ENCODE peak calls at places on chromosome 1, in four cellular contexts. One of them, this sample, is unnamed.

GRCh38 chr1:93079685-93080141 is 630 bp downstream of the MTF2 start:
- ATAC-seq in pancreas: no peak
- ATAC-seq in heart right ventricle: peak
- ATAC-seq in lower lobe of right lung: peak
- ATAC-seq in this sample: no peak

GRCh38 chr1:212237651-212238050 is 47.6 kb upstream of the PPP2R5A start:
- ATAC-seq in pancreas: peak
- ATAC-seq in heart right ventricle: no peak
- ATAC-seq in lower lobe of right lung: peak
- ATAC-seq in this sample: no peak

GRCh38 chr1:65431111-65431705 is 10.7 kb downstream of the LEPR start:
- ATAC-seq in pancreas: no peak
- ATAC-seq in heart right ventricle: peak
- ATAC-seq in lower lobe of right lung: peak
- ATAC-seq in this sample: no peak

GRCh38 chr1:25072461-25072860 is 142.4 kb upstream of the RUNX3 start:
- ATAC-seq in pancreas: no peak
- ATAC-seq in heart right ventricle: no peak
- ATAC-seq in lower lobe of right lung: no peak
- ATAC-seq in this sample: no peak

GRCh38 chr1:220321758-220322157 is 49.5 kb upstream of the RAB3GAP2 start:
- ATAC-seq in pancreas: no peak
- ATAC-seq in heart right ventricle: no peak
- ATAC-seq in lower lobe of right lung: no peak
- ATAC-seq in this sample: no peak

GRCh38 chr1:162678439-162678838 is 46.2 kb downstream of the DDR2 start:
- ATAC-seq in pancreas: no peak
- ATAC-seq in heart right ventricle: peak
- ATAC-seq in lower lobe of right lung: no peak
- ATAC-seq in this sample: peak

GRCh38 chr1:114103992-114104391 is 49.7 kb downstream of the SYT6 start:
- ATAC-seq in pancreas: no peak
- ATAC-seq in heart right ventricle: no peak
- ATAC-seq in lower lobe of right lung: no peak
- ATAC-seq in this sample: no peak

GRCh38 chr1:90475623-90476022 is 241.5 kb downstream of the BARHL2 start:
- ATAC-seq in pancreas: no peak
- ATAC-seq in heart right ventricle: no peak
- ATAC-seq in lower lobe of right lung: no peak
- ATAC-seq in this sample: no peak

GRCh38 chr1:239956230-239956629 is 135.5 kb upstream of the FMN2 start:
- ATAC-seq in pancreas: no peak
- ATAC-seq in heart right ventricle: no peak
- ATAC-seq in lower lobe of right lung: no peak
- ATAC-seq in this sample: no peak

GRCh38 chr1:29655145-29655544 is 418.8 kb downstream of the PTPRU start:
- ATAC-seq in pancreas: no peak
- ATAC-seq in heart right ventricle: no peak
- ATAC-seq in lower lobe of right lung: no peak
- ATAC-seq in this sample: no peak

GRCh38 chr1:3114846-3115245 is 45.8 kb downstream of the PRDM16 start:
- ATAC-seq in pancreas: peak
- ATAC-seq in heart right ventricle: no peak
- ATAC-seq in lower lobe of right lung: peak
- ATAC-seq in this sample: no peak

GRCh38 chr1:76254165-76255043 is 179.9 kb downstream of the ST6GALNAC3 start:
- ATAC-seq in pancreas: no peak
- ATAC-seq in heart right ventricle: peak
- ATAC-seq in lower lobe of right lung: no peak
- ATAC-seq in this sample: no peak

GRCh38 chr1:111204211-111204883 is 3.9 kb upstream of the DENND2D start:
- ATAC-seq in pancreas: peak
- ATAC-seq in heart right ventricle: peak
- ATAC-seq in lower lobe of right lung: peak
- ATAC-seq in this sample: peak

GRCh38 chr1:24077278-24077978 is 34.5 kb downstream of the MYOM3 start:
- ATAC-seq in pancreas: no peak
- ATAC-seq in heart right ventricle: peak
- ATAC-seq in lower lobe of right lung: no peak
- ATAC-seq in this sample: no peak

GRCh38 chr1:17909634-17910033 is 154.5 kb downstream of the ACTL8 start:
- ATAC-seq in pancreas: peak
- ATAC-seq in heart right ventricle: peak
- ATAC-seq in lower lobe of right lung: no peak
- ATAC-seq in this sample: no peak

GRCh38 chr1:17550684-17551584 is 11.4 kb downstream of the ARHGEF10L start:
- ATAC-seq in pancreas: peak
- ATAC-seq in heart right ventricle: peak
- ATAC-seq in lower lobe of right lung: peak
- ATAC-seq in this sample: peak

GRCh38 chr1:226814751-226815496 is 55.5 kb upstream of the PSEN2 start:
- ATAC-seq in pancreas: peak
- ATAC-seq in heart right ventricle: peak
- ATAC-seq in lower lobe of right lung: peak
- ATAC-seq in this sample: peak

GRCh38 chr1:172177849-172178248 is 242.6 kb upstream of the C1orf105 start:
- ATAC-seq in pancreas: no peak
- ATAC-seq in heart right ventricle: no peak
- ATAC-seq in lower lobe of right lung: peak
- ATAC-seq in this sample: no peak

GRCh38 chr1:50471967-50472366 is 48.7 kb upstream of the DMRTA2 start:
- ATAC-seq in pancreas: no peak
- ATAC-seq in heart right ventricle: no peak
- ATAC-seq in lower lobe of right lung: no peak
- ATAC-seq in this sample: no peak

GRCh38 chr1:58345215-58346075 is 201.1 kb downstream of the OMA1 start:
- ATAC-seq in pancreas: no peak
- ATAC-seq in heart right ventricle: no peak
- ATAC-seq in lower lobe of right lung: no peak
- ATAC-seq in this sample: no peak

GRCh38 chr1:230103341-230104173 is 36.5 kb downstream of the GALNT2 start:
- ATAC-seq in pancreas: no peak
- ATAC-seq in heart right ventricle: no peak
- ATAC-seq in lower lobe of right lung: no peak
- ATAC-seq in this sample: no peak

GRCh38 chr1:16048573-16049189 is 5.1 kb downstream of the CLCNKB start:
- ATAC-seq in pancreas: peak
- ATAC-seq in heart right ventricle: peak
- ATAC-seq in lower lobe of right lung: peak
- ATAC-seq in this sample: peak

GRCh38 chr1:184768467-184768866 is 13.8 kb upstream of the EDEM3 start:
- ATAC-seq in pancreas: no peak
- ATAC-seq in heart right ventricle: no peak
- ATAC-seq in lower lobe of right lung: no peak
- ATAC-seq in this sample: no peak

GRCh38 chr1:67618285-67619018 is 66.5 kb upstream of the GADD45A start:
- ATAC-seq in pancreas: peak
- ATAC-seq in heart right ventricle: peak
- ATAC-seq in lower lobe of right lung: peak
- ATAC-seq in this sample: peak

GRCh38 chr1:43582162-43582566 is 51.5 kb downstream of the PTPRF start:
- ATAC-seq in pancreas: no peak
- ATAC-seq in heart right ventricle: peak
- ATAC-seq in lower lobe of right lung: peak
- ATAC-seq in this sample: peak

GRCh38 chr1:14894811-14895524 is 258.6 kb upstream of the TMEM51 start:
- ATAC-seq in pancreas: peak
- ATAC-seq in heart right ventricle: no peak
- ATAC-seq in lower lobe of right lung: no peak
- ATAC-seq in this sample: peak

GRCh38 chr1:172698224-172698623 is 39.3 kb downstream of the FASLG start:
- ATAC-seq in pancreas: no peak
- ATAC-seq in heart right ventricle: no peak
- ATAC-seq in lower lobe of right lung: no peak
- ATAC-seq in this sample: no peak

GRCh38 chr1:181061891-181062777 is 26.4 kb upstream of the IER5 start:
- ATAC-seq in pancreas: no peak
- ATAC-seq in heart right ventricle: peak
- ATAC-seq in lower lobe of right lung: peak
- ATAC-seq in this sample: peak

GRCh38 chr1:182795563-182796228 is 6.1 kb downstream of the NPL start:
- ATAC-seq in pancreas: no peak
- ATAC-seq in heart right ventricle: peak
- ATAC-seq in lower lobe of right lung: peak
- ATAC-seq in this sample: no peak

GRCh38 chr1:10152709-10153284 is 57.6 kb upstream of the KIF1B start:
- ATAC-seq in pancreas: no peak
- ATAC-seq in heart right ventricle: peak
- ATAC-seq in lower lobe of right lung: peak
- ATAC-seq in this sample: no peak

GRCh38 chr1:183356534-183357182 is 61.5 kb downstream of the NMNAT2 start:
- ATAC-seq in pancreas: no peak
- ATAC-seq in heart right ventricle: peak
- ATAC-seq in lower lobe of right lung: no peak
- ATAC-seq in this sample: no peak

GRCh38 chr1:67687198-67687545 is 2.2 kb downstream of the GADD45A start:
- ATAC-seq in pancreas: no peak
- ATAC-seq in heart right ventricle: no peak
- ATAC-seq in lower lobe of right lung: no peak
- ATAC-seq in this sample: no peak

GRCh38 chr1:66360285-66360724 is 173.6 kb upstream of the SGIP1 start:
- ATAC-seq in pancreas: no peak
- ATAC-seq in heart right ventricle: peak
- ATAC-seq in lower lobe of right lung: no peak
- ATAC-seq in this sample: no peak

GRCh38 chr1:26320896-26321295 is 3.1 kb downstream of the CD52 start:
- ATAC-seq in pancreas: no peak
- ATAC-seq in heart right ventricle: peak
- ATAC-seq in lower lobe of right lung: no peak
- ATAC-seq in this sample: no peak

GRCh38 chr1:229819091-229819490 is 193.0 kb downstream of the URB2 start:
- ATAC-seq in pancreas: no peak
- ATAC-seq in heart right ventricle: no peak
- ATAC-seq in lower lobe of right lung: no peak
- ATAC-seq in this sample: no peak

GRCh38 chr1:235160395-235160964 is 570 bp downstream of the RBM34 start:
- ATAC-seq in pancreas: peak
- ATAC-seq in heart right ventricle: no peak
- ATAC-seq in lower lobe of right lung: peak
- ATAC-seq in this sample: no peak

GRCh38 chr1:21518774-21519455 is 9.7 kb downstream of the ALPL start:
- ATAC-seq in pancreas: no peak
- ATAC-seq in heart right ventricle: no peak
- ATAC-seq in lower lobe of right lung: no peak
- ATAC-seq in this sample: no peak

GRCh38 chr1:22653741-22654140 is 705 bp downstream of the C1QB start:
- ATAC-seq in pancreas: no peak
- ATAC-seq in heart right ventricle: no peak
- ATAC-seq in lower lobe of right lung: no peak
- ATAC-seq in this sample: no peak

DNA sequence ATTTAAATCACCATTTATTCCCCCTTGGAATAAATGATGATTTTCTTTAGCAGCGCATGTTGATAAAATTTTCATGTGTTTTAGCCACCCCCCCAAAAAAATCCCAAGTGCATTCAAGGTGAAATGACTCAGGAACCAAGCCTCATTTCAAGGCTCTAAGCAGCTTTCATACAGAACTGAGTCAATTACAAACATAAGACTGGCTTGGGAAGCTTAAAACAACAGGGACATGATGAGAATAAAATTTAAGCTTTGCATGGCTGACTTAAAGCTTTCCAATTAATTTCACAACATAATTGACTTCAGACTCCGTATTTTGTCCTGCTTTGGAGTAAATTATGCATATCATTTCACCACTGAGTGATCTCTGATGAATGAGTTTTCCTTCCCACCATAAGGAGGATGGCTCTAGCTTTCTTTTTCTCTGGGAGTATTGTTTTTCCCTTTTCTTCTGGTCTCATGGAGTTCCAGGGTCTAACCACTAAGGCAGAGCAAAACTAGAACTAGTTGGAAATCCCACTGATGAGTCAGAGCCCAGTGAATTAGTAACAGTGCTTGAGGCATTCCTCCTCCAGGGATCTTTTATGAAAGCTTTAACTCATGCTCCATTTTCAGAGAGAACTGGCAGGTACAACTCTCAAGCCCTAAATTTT is 72.8 kb downstream of the XCL2 start:
- ATAC-seq in pancreas: no peak
- ATAC-seq in heart right ventricle: no peak
- ATAC-seq in lower lobe of right lung: no peak
- ATAC-seq in this sample: peak
- H3K4me3 ChIP-seq in pancreas: no peak
- H3K4me3 ChIP-seq in heart right ventricle: no peak
- H3K4me3 ChIP-seq in lower lobe of right lung: no peak
- H3K4me3 ChIP-seq in this sample: no peak

GRCh38 chr1:51926171-51926812 is 47.8 kb upstream of the NRDC start:
- ATAC-seq in pancreas: no peak
- ATAC-seq in heart right ventricle: no peak
- ATAC-seq in lower lobe of right lung: no peak
- ATAC-seq in this sample: no peak
- TF ChIP-seq CTCF in pancreas: no peak
- TF ChIP-seq CTCF in heart right ventricle: no peak
- TF ChIP-seq CTCF in lower lobe of right lung: no peak
- TF ChIP-seq CTCF in this sample: no peak

GRCh38 chr1:41738010-41738409 is 180.7 kb downstream of the HIVEP3 start:
- ATAC-seq in pancreas: no peak
- ATAC-seq in heart right ventricle: no peak
- ATAC-seq in lower lobe of right lung: no peak
- ATAC-seq in this sample: no peak

GRCh38 chr1:41740630-41741239 is 178.0 kb downstream of the HIVEP3 start:
- ATAC-seq in pancreas: no peak
- ATAC-seq in heart right ventricle: no peak
- ATAC-seq in lower lobe of right lung: no peak
- ATAC-seq in this sample: no peak

GRCh38 chr1:41740058-41740457 is 178.7 kb downstream of the HIVEP3 start:
- ATAC-seq in pancreas: no peak
- ATAC-seq in heart right ventricle: no peak
- ATAC-seq in lower lobe of right lung: no peak
- ATAC-seq in this sample: no peak

GRCh38 chr1:41739061-41739955 is 179.4 kb downstream of the HIVEP3 start:
- ATAC-seq in pancreas: no peak
- ATAC-seq in heart right ventricle: peak
- ATAC-seq in lower lobe of right lung: peak
- ATAC-seq in this sample: peak

GRCh38 chr1:41738475-41738874 is 180.2 kb downstream of the HIVEP3 start:
- ATAC-seq in pancreas: no peak
- ATAC-seq in heart right ventricle: no peak
- ATAC-seq in lower lobe of right lung: no peak
- ATAC-seq in this sample: no peak
- H3K4me3 ChIP-seq in pancreas: no peak
- H3K4me3 ChIP-seq in heart right ventricle: no peak
- H3K4me3 ChIP-seq in lower lobe of right lung: peak
- H3K4me3 ChIP-seq in this sample: no peak

GRCh38 chr1:119896303-119896702 is at the start of gene ADAM30:
- ATAC-seq in pancreas: no peak
- ATAC-seq in heart right ventricle: no peak
- ATAC-seq in lower lobe of right lung: no peak
- ATAC-seq in this sample: no peak
- TF ChIP-seq CTCF in pancreas: no peak
- TF ChIP-seq CTCF in heart right ventricle: no peak
- TF ChIP-seq CTCF in lower lobe of right lung: no peak
- TF ChIP-seq CTCF in this sample: no peak

This sample was measured in gastroesophageal sphincter.